ENCODE peak calls at places on chromosomes 11 and 22, in seven cellular contexts. P, J, S, I, Y, D and K are unnamed samples.

GRCh38 chr11:111352935-111353695 is 26.0 kb downstream of the POU2AF1 start:
- DNase-seq in P (no peak), J (no peak), S (no peak), I (no peak), Y (no peak), D (no peak), K (no peak)

GRCh38 chr11:35986958-35987357 is 43.1 kb downstream of the LDLRAD3 start:
- DNase-seq in P (no peak), J (no peak), S (no peak), I (no peak), Y (no peak), D (no peak), K (no peak)

GRCh38 chr11:420054-420910 is 5.5 kb upstream of the SIGIRR start:
- DNase-seq in P (no peak), J (no peak), S (no peak), I (no peak), Y (no peak), D (no peak), K (peak)

GRCh38 chr11:7417328-7417727 is 68.0 kb upstream of the OLFML1 start:
- DNase-seq in P (no peak), J (no peak), S (no peak), I (no peak), Y (peak), D (no peak), K (no peak)

GRCh38 chr22:47807506-47807905 is 1045.1 kb downstream of the TBC1D22A start:
- DNase-seq in P (no peak), J (no peak), S (no peak), I (no peak), Y (no peak), D (no peak), K (no peak)

GRCh38 chr11:81644239-81644840 is 1089.3 kb downstream of the FAM181B start:
- DNase-seq in P (peak), J (no peak), S (peak), I (peak), Y (peak), D (peak), K (no peak)

GRCh38 chr11:69403556-69404215 is 77.8 kb upstream of the LINC01488 start:
- DNase-seq in P (no peak), J (no peak), S (peak), I (no peak), Y (no peak), D (peak), K (no peak)

GRCh38 chr11:7673724-7674434 is 579 bp upstream of the CYB5R2 start:
- DNase-seq in P (peak), J (no peak), S (peak), I (no peak), Y (peak), D (peak), K (no peak)

GRCh38 chr11:121645596-121645995 is 192.8 kb upstream of the SORL1-AS1 start:
- DNase-seq in P (no peak), J (peak), S (peak), I (no peak), Y (no peak), D (no peak), K (no peak)